ENCODE peak calls at places on chromosomes 2 and 18, in four cellular contexts. One of them, this sample, is unnamed.
A peak's percentile ranks its signal among the peaks of the same experiment; 100 is the strongest.

GRCh38 chr2:106572541-106573148 is 85.5 kb downstream of the CD8B2 start:
- DNase-seq in Peyer's patch: no peak
- DNase-seq in PC-3: peak; percentile 32
- DNase-seq in psoas muscle: no peak
- DNase-seq in this sample: no peak

GRCh38 chr18:33600846-33601245 is 22.8 kb downstream of the ASXL3 start:
- DNase-seq in Peyer's patch: no peak
- DNase-seq in PC-3: no peak
- DNase-seq in psoas muscle: no peak
- DNase-seq in this sample: no peak

GRCh38 chr2:45806563-45807358 is 155.3 kb downstream of the PRKCE start:
- DNase-seq in Peyer's patch: no peak
- DNase-seq in PC-3: no peak
- DNase-seq in psoas muscle: no peak
- DNase-seq in this sample: no peak

GRCh38 chr2:120346667-120347358 is 877 bp downstream of the INHBB start:
- DNase-seq in Peyer's patch: no peak
- DNase-seq in PC-3: no peak
- DNase-seq in psoas muscle: peak; percentile 65
- DNase-seq in this sample: no peak

GRCh38 chr2:10254373-10255188 is 48.1 kb upstream of the HPCAL1 start:
- DNase-seq in Peyer's patch: no peak
- DNase-seq in PC-3: peak; percentile 81
- DNase-seq in psoas muscle: peak; percentile 53
- DNase-seq in this sample: peak; percentile 36

GRCh38 chr18:44949967-44950366 is 269.3 kb downstream of the SETBP1 start:
- DNase-seq in Peyer's patch: no peak
- DNase-seq in PC-3: no peak
- DNase-seq in psoas muscle: no peak
- DNase-seq in this sample: no peak

GRCh38 chr2:237731663-237732062 is 66.9 kb upstream of the RBM44 start:
- DNase-seq in Peyer's patch: no peak
- DNase-seq in PC-3: peak; percentile 73
- DNase-seq in psoas muscle: peak; percentile 62
- DNase-seq in this sample: no peak

GRCh38 chr2:206176128-206176527 is 16.4 kb downstream of the EEF1B2 start:
- DNase-seq in Peyer's patch: no peak
- DNase-seq in PC-3: no peak
- DNase-seq in psoas muscle: no peak
- DNase-seq in this sample: no peak

GRCh38 chr2:239222346-239223028 is 178.3 kb downstream of the HDAC4 start:
- DNase-seq in Peyer's patch: no peak
- DNase-seq in PC-3: no peak
- DNase-seq in psoas muscle: no peak
- DNase-seq in this sample: no peak

GRCh38 chr18:46097853-46098615 is at the start of gene ATP5F1A:
- DNase-seq in Peyer's patch: peak; percentile 94
- DNase-seq in PC-3: peak; percentile 52
- DNase-seq in psoas muscle: peak; percentile 93
- DNase-seq in this sample: peak; percentile 90

GRCh38 chr2:73218298-73218697 is 4.3 kb downstream of the SMYD5 start:
- DNase-seq in Peyer's patch: no peak
- DNase-seq in PC-3: peak; percentile 64
- DNase-seq in psoas muscle: peak; percentile 65
- DNase-seq in this sample: no peak

GRCh38 chr2:149075065-149075464 is 36.6 kb downstream of the LYPD6B start:
- DNase-seq in Peyer's patch: no peak
- DNase-seq in PC-3: no peak
- DNase-seq in psoas muscle: no peak
- DNase-seq in this sample: no peak

DNA sequence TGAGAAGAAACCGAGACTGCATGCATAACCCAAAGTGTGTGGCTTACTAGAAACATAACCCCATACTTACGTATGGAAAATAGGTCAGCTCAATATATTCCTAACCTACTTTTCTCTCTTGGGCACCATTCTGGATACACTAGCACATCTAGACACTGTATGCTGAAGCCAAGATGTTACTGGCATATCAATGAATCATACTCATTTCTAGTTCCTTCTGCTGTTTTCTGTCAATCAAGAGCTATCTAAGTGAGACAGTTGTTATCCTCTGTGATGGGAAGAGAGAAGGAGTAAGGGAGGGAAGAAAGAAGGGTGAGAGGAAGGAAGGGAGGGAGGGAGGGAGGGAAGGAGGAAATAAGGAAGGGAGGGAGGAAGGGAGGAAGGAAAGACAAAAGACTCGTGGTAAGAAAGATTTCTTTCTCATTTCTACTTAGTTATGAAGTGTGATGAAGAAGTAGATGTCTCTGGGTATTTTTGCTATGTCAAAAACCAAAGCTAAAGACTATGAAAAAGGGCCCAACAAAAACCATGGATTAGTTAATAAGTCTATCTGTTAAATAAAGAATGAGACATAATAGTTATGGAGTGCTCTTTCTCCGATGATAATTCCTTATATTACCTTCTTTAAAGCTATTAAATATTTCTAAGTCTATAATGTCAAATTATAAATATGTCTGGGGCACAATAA is 248.4 kb downstream of the ZNF521 start:
- DNase-seq in Peyer's patch: no peak
- DNase-seq in PC-3: no peak
- DNase-seq in psoas muscle: no peak
- DNase-seq in this sample: no peak
- TF ChIP-seq CTCF in Peyer's patch: no peak
- TF ChIP-seq CTCF in PC-3: no peak
- TF ChIP-seq CTCF in psoas muscle: no peak
- TF ChIP-seq CTCF in this sample: no peak

GRCh38 chr2:66730429-66730828 is 295.5 kb downstream of the MEIS1 start:
- DNase-seq in Peyer's patch: no peak
- DNase-seq in PC-3: no peak
- DNase-seq in psoas muscle: no peak
- DNase-seq in this sample: no peak
- H3K4me1 ChIP-seq in Peyer's patch: no peaks in the 10 kb centered on the region
- H3K4me1 ChIP-seq in PC-3: no peaks in the 10 kb centered on the region
- H3K4me1 ChIP-seq in psoas muscle: peaks cover 7% of the 10 kb centered on the region
- H3K4me1 ChIP-seq in this sample: no peaks in the 10 kb centered on the region

DNA sequence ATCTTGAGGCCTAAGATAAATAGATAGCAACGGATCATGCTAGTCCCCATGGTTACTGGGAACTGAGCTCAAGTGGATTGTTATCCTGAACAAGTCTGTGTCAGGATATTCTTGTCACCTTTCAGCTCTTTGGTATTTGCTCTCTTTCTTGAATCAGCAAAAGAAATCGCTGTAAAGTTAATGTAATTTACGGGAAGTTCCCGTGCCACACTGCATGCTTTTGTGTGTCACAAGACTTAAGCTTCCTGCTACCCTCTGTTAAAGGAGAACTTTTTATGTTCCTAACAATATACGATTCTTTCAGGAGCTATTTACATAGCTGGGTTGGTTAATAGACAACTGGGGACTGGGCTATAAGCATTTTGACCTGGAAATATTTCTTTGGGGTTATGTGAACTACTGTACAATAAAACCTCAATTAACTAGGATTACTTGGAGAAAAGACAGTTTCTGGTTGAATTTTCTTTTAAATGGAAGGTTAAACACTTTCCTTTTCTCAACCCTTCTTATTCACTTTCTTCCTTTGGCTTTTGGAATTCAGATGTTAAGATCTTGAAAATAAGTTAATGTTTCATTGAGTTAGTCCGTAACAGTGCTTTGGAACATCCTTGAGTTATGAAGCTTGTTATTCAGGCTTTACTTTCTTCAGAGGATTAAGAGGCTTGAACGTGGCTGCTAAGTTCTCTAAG is 151.2 kb downstream of the FMNL2 start:
- DNase-seq in Peyer's patch: no peak
- DNase-seq in PC-3: no peak
- DNase-seq in psoas muscle: no peak
- DNase-seq in this sample: no peak
- H3K4me3 ChIP-seq in Peyer's patch: no peak overlapping the region
- H3K4me3 ChIP-seq in PC-3: no peak overlapping the region
- H3K4me3 ChIP-seq in psoas muscle: no peak overlapping the region
- H3K4me3 ChIP-seq in this sample: no peak overlapping the region

GRCh38 chr2:144114761-144115160 is 405.2 kb downstream of the ZEB2 start:
- DNase-seq in Peyer's patch: no peak
- DNase-seq in PC-3: no peak
- DNase-seq in psoas muscle: no peak
- DNase-seq in this sample: no peak
- TF ChIP-seq CTCF in Peyer's patch: no peak
- TF ChIP-seq CTCF in PC-3: no peak
- TF ChIP-seq CTCF in psoas muscle: no peak
- TF ChIP-seq CTCF in this sample: no peak

GRCh38 chr18:77110936-77111335 is 21.6 kb downstream of the MBP start:
- DNase-seq in Peyer's patch: no peak
- DNase-seq in PC-3: no peak
- DNase-seq in psoas muscle: peak; percentile 38
- DNase-seq in this sample: no peak

GRCh38 chr18:77111449-77112160 is 21.0 kb downstream of the MBP start:
- DNase-seq in Peyer's patch: no peak
- DNase-seq in PC-3: no peak
- DNase-seq in psoas muscle: peak; percentile 54
- DNase-seq in this sample: peak; percentile 70

GRCh38 chr18:77108821-77109692 is 23.5 kb downstream of the MBP start:
- DNase-seq in Peyer's patch: no peak
- DNase-seq in PC-3: no peak
- DNase-seq in psoas muscle: peak; percentile 26
- DNase-seq in this sample: no peak

GRCh38 chr18:77112161-77112801 is 20.3 kb downstream of the MBP start:
- DNase-seq in Peyer's patch: no peak
- DNase-seq in PC-3: no peak
- DNase-seq in psoas muscle: peak; percentile 57
- DNase-seq in this sample: no peak

DNA sequence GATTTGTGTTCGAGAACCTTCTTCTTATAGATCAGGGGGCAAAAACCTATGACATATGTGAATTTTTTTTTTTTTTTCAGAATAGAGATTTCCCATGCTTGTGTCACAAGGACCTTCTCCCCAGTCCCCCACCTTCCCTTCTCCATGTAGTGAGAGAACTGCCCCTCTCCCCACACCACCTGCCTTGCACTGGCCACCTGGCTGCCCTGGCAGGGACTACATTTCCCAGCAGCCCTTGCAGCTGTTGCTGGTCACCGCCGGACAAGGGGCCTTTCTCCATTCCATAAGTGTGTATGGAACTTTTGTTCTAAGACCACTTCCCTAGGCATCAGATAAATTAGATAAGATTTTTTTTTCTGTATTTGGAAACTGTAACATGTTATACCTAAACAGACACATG is 22.2 kb downstream of the MBP start:
- DNase-seq in Peyer's patch: no peak
- DNase-seq in PC-3: no peak
- DNase-seq in psoas muscle: peak; percentile 38
- DNase-seq in this sample: no peak
- H3K4me1 ChIP-seq in Peyer's patch: no peaks in the 10 kb centered on the region
- H3K4me1 ChIP-seq in PC-3: no peaks in the 10 kb centered on the region
- H3K4me1 ChIP-seq in psoas muscle: peaks cover 74% of the 10 kb centered on the region
- H3K4me1 ChIP-seq in this sample: peaks cover 90% of the 10 kb centered on the region